ENCODE peak calls at places on chromosomes 1 and 21, in four cellular contexts. G is lower lobe of right lung; Z is HuH-7.5; B is activated CD8-positive, alpha-beta T cell treated with anti-CD3 and anti-CD28 coated beads, Interleukin-2, amount 10 ng/mL, durations not matched to agents 7 days and 5 days. E is an unnamed sample.

GRCh38 chr1:3577300-3577699 is 34.0 kb downstream of the MEGF6 start:
- DNase-seq in G (no peak), Z (no peak), B (no peak), E (no peak)

GRCh38 chr1:194908643-194909042 is 1699.6 kb downstream of the KCNT2 start:
- DNase-seq in G (no peak), Z (no peak), B (no peak), E (no peak)

GRCh38 chr1:228365321-228366061 is 41.1 kb downstream of the TRIM11 start:
- DNase-seq in G (peak), Z (no peak), B (no peak), E (peak)

GRCh38 chr1:175191654-175192053 is 922 bp downstream of the KIAA0040 start:
- DNase-seq in G (no peak), Z (no peak), B (peak), E (no peak)

GRCh38 chr1:228272331-228272791 is 64.5 kb downstream of the OBSCN start:
- DNase-seq in G (no peak), Z (no peak), B (no peak), E (peak)

GRCh38 chr1:67367370-67368345 is 60.0 kb downstream of the IL12RB2 start:
- DNase-seq in G (no peak), Z (peak), B (no peak), E (no peak)

GRCh38 chr1:165056914-165057313 is 299.6 kb downstream of the LMX1A start:
- DNase-seq in G (no peak), Z (no peak), B (no peak), E (no peak)

GRCh38 chr1:201944639-201945038 is 1.7 kb downstream of the LMOD1 start:
- DNase-seq in G (no peak), Z (no peak), B (no peak), E (no peak)

GRCh38 chr21:25639167-25639921 is at the start of gene JAM2:
- DNase-seq in G (peak), Z (peak), B (peak), E (peak)

GRCh38 chr1:232383455-232384074 is 246.4 kb downstream of the SIPA1L2 start:
- DNase-seq in G (no peak), Z (no peak), B (no peak), E (no peak)

GRCh38 chr1:193060938-193061337 is 1.5 kb downstream of the RO60 start:
- DNase-seq in G (no peak), Z (no peak), B (no peak), E (no peak)

GRCh38 chr21:33205476-33205875 is 24.3 kb upstream of the IFNAR2 start:
- DNase-seq in G (no peak), Z (no peak), B (peak), E (no peak)

GRCh38 chr21:38753114-38754100 is 52.3 kb upstream of the ETS2 start:
- DNase-seq in G (no peak), Z (no peak), B (no peak), E (no peak)

GRCh38 chr1:169108897-169109560 is 2.5 kb downstream of the ATP1B1 start:
- DNase-seq in G (no peak), Z (peak), B (no peak), E (peak)

GRCh38 chr1:113439272-113439660 is 49.0 kb downstream of the MAGI3 start:
- DNase-seq in G (no peak), Z (no peak), B (no peak), E (no peak)

GRCh38 chr1:204335533-204335932 is 24.2 kb downstream of the PLEKHA6 start:
- DNase-seq in G (no peak), Z (no peak), B (no peak), E (no peak)

GRCh38 chr1:224662870-224663269 is 46.8 kb downstream of the CNIH3 start:
- DNase-seq in G (no peak), Z (no peak), B (no peak), E (no peak)

GRCh38 chr1:90562892-90563291 is 154.2 kb downstream of the BARHL2 start:
- DNase-seq in G (no peak), Z (no peak), B (no peak), E (no peak)

GRCh38 chr1:31306278-31306677 is 9.4 kb downstream of the ZCCHC17 start:
- DNase-seq in G (no peak), Z (no peak), B (no peak), E (no peak)

GRCh38 chr1:202317941-202318925 is 23.5 kb downstream of the UBE2T start:
- DNase-seq in G (no peak), Z (no peak), B (no peak), E (no peak)

GRCh38 chr1:98046031-98046641 is 125.3 kb upstream of the DPYD start:
- DNase-seq in G (peak), Z (peak), B (peak), E (no peak)